ENCODE peak calls at places on chromosomes 2 and 18, in four cellular contexts. B is HepG2, K is GM12878, L is H1. N is an unnamed sample.

GRCh38 chr2:23377772-23378171 is 7.2 kb upstream of the KLHL29 start:
- DNase-seq in B (no peak), K (no peak), L (no peak), N (no peak)

GRCh38 chr18:31667185-31667584 is 17.2 kb downstream of the B4GALT6 start:
- DNase-seq in B (no peak), K (no peak), L (no peak), N (no peak)

GRCh38 chr2:128446866-128447537 is 128.3 kb upstream of the HS6ST1 start:
- DNase-seq in B (no peak), K (no peak), L (peak; percentile 38), N (no peak)

GRCh38 chr18:24819141-24819890 is 358.9 kb downstream of the HRH4 start:
- DNase-seq in B (no peak), K (no peak), L (no peak), N (no peak)

GRCh38 chr2:134360750-134361487 is 107.0 kb downstream of the MGAT5 start:
- DNase-seq in B (no peak), K (no peak), L (no peak), N (no peak)

GRCh38 chr18:45590546-45590945 is 24.7 kb upstream of the SLC14A2 start:
- DNase-seq in B (no peak), K (no peak), L (no peak), N (no peak)

GRCh38 chr2:1675633-1676032 is 68.7 kb downstream of the PXDN start:
- DNase-seq in B (no peak), K (no peak), L (no peak), N (no peak)

GRCh38 chr2:7510353-7510752 is 593.1 kb downstream of the RNF144A start:
- DNase-seq in B (no peak), K (no peak), L (no peak), N (no peak)

GRCh38 chr2:109123586-109124201 is 5.3 kb upstream of the SH3RF3 start:
- DNase-seq in B (no peak), K (no peak), L (peak; percentile 8), N (no peak)

GRCh38 chr2:149456285-149456684 is 125.9 kb downstream of the LYPD6 start:
- DNase-seq in B (peak; percentile 12), K (no peak), L (no peak), N (no peak)

GRCh38 chr2:174590928-174591648 is 6.5 kb downstream of the WIPF1 start:
- DNase-seq in B (no peak), K (no peak), L (no peak), N (no peak)

GRCh38 chr2:36824281-36824680 is 127.8 kb downstream of the VIT start:
- DNase-seq in B (no peak), K (no peak), L (no peak), N (no peak)

GRCh38 chr2:43541165-43541564 is 54.7 kb downstream of the THADA start:
- DNase-seq in B (no peak), K (no peak), L (no peak), N (no peak)

GRCh38 chr2:162099836-162100235 is 25.8 kb upstream of the DPP4 start:
- DNase-seq in B (no peak), K (no peak), L (no peak), N (no peak)

GRCh38 chr2:181784556-181784955 is 104.2 kb upstream of the NEUROD1 start:
- DNase-seq in B (peak; percentile 39), K (no peak), L (no peak), N (no peak)

GRCh38 chr2:241844066-241844728 is 14.5 kb downstream of the PDCD1 start:
- DNase-seq in B (no peak), K (no peak), L (peak; percentile 67), N (peak; percentile 77)

GRCh38 chr2:134458950-134459349 is 205.1 kb downstream of the MGAT5 start:
- DNase-seq in B (no peak), K (no peak), L (no peak), N (no peak)

GRCh38 chr2:112812318-112813042 is 24.1 kb downstream of the IL1B start:
- DNase-seq in B (no peak), K (no peak), L (no peak), N (no peak)

GRCh38 chr2:202072737-202073396 is at the start of gene KIAA2012:
- DNase-seq in B (no peak), K (no peak), L (no peak), N (no peak)

GRCh38 chr2:49585921-49586320 is 431.6 kb upstream of the FSHR start:
- DNase-seq in B (no peak), K (no peak), L (no peak), N (no peak)

GRCh38 chr2:29249666-29250253 is 134.5 kb downstream of the CLIP4 start:
- DNase-seq in B (no peak), K (no peak), L (no peak), N (no peak)

GRCh38 chr18:59950215-59950944 is 50.6 kb downstream of the PMAIP1 start:
- DNase-seq in B (no peak), K (no peak), L (no peak), N (no peak)

GRCh38 chr2:217662984-217663602 is 339.7 kb downstream of the TNS1 start:
- DNase-seq in B (no peak), K (no peak), L (no peak), N (no peak)

GRCh38 chr2:131081190-131081589 is 12.1 kb downstream of the FAM168B start:
- DNase-seq in B (no peak), K (no peak), L (no peak), N (no peak)

GRCh38 chr2:64114063-64114911 is 29.9 kb downstream of the PELI1 start:
- DNase-seq in B (no peak), K (peak; percentile 56), L (no peak), N (no peak)

GRCh38 chr2:220528180-220528579 is 900.8 kb downstream of the SLC4A3 start:
- DNase-seq in B (no peak), K (no peak), L (no peak), N (no peak)

GRCh38 chr2:208265371-208265806 is 666 bp upstream of the PIKFYVE start:
- DNase-seq in B (peak; percentile 30), K (no peak), L (peak; percentile 54), N (peak; percentile 22)

GRCh38 chr2:8608411-8608954 is 73.4 kb upstream of the ID2 start:
- DNase-seq in B (no peak), K (peak; percentile 39), L (no peak), N (no peak)

GRCh38 chr2:241300000-241300399 is 15.5 kb downstream of the HDLBP start:
- DNase-seq in B (no peak), K (no peak), L (no peak), N (no peak)

GRCh38 chr2:216829533-216829932 is 30.3 kb downstream of the TNP1 start:
- DNase-seq in B (no peak), K (no peak), L (no peak), N (no peak)

GRCh38 chr2:141187063-141187429 is 943.8 kb downstream of the LRP1B start:
- DNase-seq in B (no peak), K (no peak), L (no peak), N (no peak)

GRCh38 chr2:26300234-26300641 is 45.7 kb upstream of the SELENOI start:
- DNase-seq in B (no peak), K (no peak), L (no peak), N (no peak)

GRCh38 chr2:140657657-140658056 is 1473.2 kb downstream of the LRP1B start:
- DNase-seq in B (no peak), K (no peak), L (no peak), N (no peak)

GRCh38 chr18:45336431-45336830 is 278.8 kb upstream of the SLC14A2 start:
- DNase-seq in B (no peak), K (no peak), L (no peak), N (no peak)

GRCh38 chr18:59044855-59045254 is 94.8 kb upstream of the SEC11C start:
- DNase-seq in B (no peak), K (no peak), L (no peak), N (no peak)

GRCh38 chr2:219433666-219434467 is 776 bp upstream of the SPEG start:
- DNase-seq in B (peak; percentile 35), K (no peak), L (peak; percentile 87), N (peak; percentile 73)

GRCh38 chr2:189082576-189082975 is 97.0 kb downstream of the COL5A2 start:
- DNase-seq in B (no peak), K (no peak), L (no peak), N (peak; percentile 7)

GRCh38 chr2:208006325-208006724 is 19.0 kb downstream of the PLEKHM3 start:
- DNase-seq in B (no peak), K (no peak), L (no peak), N (no peak)

GRCh38 chr18:3256693-3257626 is 5.0 kb upstream of the MYL12B start:
- DNase-seq in B (peak; percentile 84), K (no peak), L (no peak), N (no peak)
- TF ChIP-seq SP1 in B (no peak), K (no peak), L (no peak), N (no peak)

GRCh38 chr18:6948238-6948637 is 169.4 kb downstream of the LAMA1 start:
- DNase-seq in B (no peak), K (no peak), L (no peak), N (no peak)
- TF ChIP-seq SUZ12 in B (no peak), K (no peak), L (no peak), N (no peak)

GRCh38 chr2:120204945-120205670 is 18.1 kb downstream of the TMEM185B start:
- DNase-seq in B (no peak), K (no peak), L (no peak), N (no peak)

GRCh38 chr2:120204417-120204816 is 18.8 kb downstream of the TMEM185B start:
- DNase-seq in B (no peak), K (no peak), L (no peak), N (no peak)

GRCh38 chr2:120205901-120206581 is 17.2 kb downstream of the TMEM185B start:
- DNase-seq in B (no peak), K (no peak), L (peak; percentile 93), N (peak; percentile 68)

GRCh38 chr2:120203341-120204021 is 19.7 kb downstream of the TMEM185B start:
- DNase-seq in B (no peak), K (no peak), L (no peak), N (no peak)

DNA sequence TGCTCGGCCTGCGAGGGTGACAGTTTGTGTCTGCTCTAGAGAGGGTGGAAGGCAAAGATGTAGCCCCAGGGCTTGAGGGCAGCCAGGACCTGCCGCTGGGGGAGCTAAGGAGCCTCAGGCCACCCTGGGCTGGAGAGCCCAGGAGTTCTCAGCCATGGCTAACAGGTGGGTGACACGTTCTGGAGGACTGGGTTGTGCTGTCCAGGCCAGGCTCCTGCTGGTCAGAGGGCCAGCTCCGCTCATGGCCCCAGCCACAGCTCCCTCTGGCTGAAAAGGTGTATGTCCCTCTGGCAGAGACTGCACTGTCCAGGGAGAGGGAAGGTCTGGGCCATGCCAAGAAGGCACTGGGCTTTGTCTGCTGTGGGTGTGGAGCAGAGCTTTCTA is 19.2 kb downstream of the TMEM185B start:
- DNase-seq in B (peak; percentile 45), K (no peak), L (no peak), N (peak; percentile 30)
- TF ChIP-seq SP1 in B (no peak), K (no peak), L (no peak), N (no peak)

DNA sequence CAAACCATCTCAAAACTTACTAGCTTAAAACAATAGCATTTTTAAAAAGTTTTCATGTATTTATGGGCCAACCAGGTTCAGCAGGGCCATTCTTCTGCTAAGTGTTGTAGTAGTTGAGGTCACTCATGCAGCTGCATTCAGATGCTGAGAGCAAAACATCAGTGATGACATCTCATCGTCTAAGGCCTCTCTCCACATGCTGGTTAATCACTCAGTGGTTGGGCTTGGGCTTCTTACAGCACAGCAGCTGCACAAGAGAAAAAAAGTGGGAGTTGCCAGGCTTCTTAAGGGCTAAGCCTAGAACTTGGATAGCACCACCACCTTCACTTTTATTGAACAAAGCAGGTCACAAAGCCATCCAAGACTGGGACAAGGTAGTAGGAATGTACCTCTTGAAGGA is 190.3 kb downstream of the IRS1 start:
- DNase-seq in B (no peak), K (no peak), L (no peak), N (no peak)
- TF ChIP-seq SUZ12 in B (no peak), K (no peak), L (no peak), N (no peak)

GRCh38 chr2:158395166-158395565 is 61.4 kb downstream of the CCDC148 start:
- DNase-seq in B (no peak), K (no peak), L (no peak), N (no peak)
- TF ChIP-seq SP1 in B (no peak), K (no peak), L (no peak), N (no peak)

N was measured in HEK293T.